ENCODE peak calls at places on chromosomes 11 and 22, in eight cellular contexts. R is right lobe of liver, M is ovary, L is testis, H is suprapubic skin, N is body of pancreas, X is breast epithelium, U is transverse colon. V is an unnamed sample. For H3K36me3, the result is how much of the 10 kb centered on the place peaks cover.

GRCh38 chr11:124481365-124482323 is 36.1 kb upstream of the OR8B8 start:
- DNase-seq in R (no peak), M (no peak), L (peak), H (no peak), N (no peak), X (peak), U (no peak), V (no peak)

GRCh38 chr22:17612057-17612456 is 16.5 kb downstream of the ATP6V1E1 start:
- DNase-seq in R (no peak), M (no peak), L (no peak), H (no peak), N (no peak), X (no peak), U (no peak), V (no peak)

GRCh38 chr11:5536482-5536881 is 11.9 kb downstream of the OR52H1 start:
- DNase-seq in R (no peak), M (no peak), L (no peak), H (no peak), N (no peak), X (no peak), U (no peak), V (no peak)

GRCh38 chr11:80155412-80156017 is 714.7 kb upstream of the TENM4 start:
- DNase-seq in R (no peak), M (no peak), L (no peak), H (no peak), N (no peak), X (no peak), U (no peak), V (no peak)

GRCh38 chr22:31488988-31489617 is 539 bp downstream of the EIF4ENIF1 start:
- DNase-seq in R (peak), M (peak), L (peak), H (peak), N (peak), X (no peak), U (peak), V (no peak)

GRCh38 chr11:70713436-70713835 is 315.1 kb downstream of the CTTN start:
- DNase-seq in R (no peak), M (no peak), L (no peak), H (no peak), N (no peak), X (no peak), U (no peak), V (no peak)

GRCh38 chr22:24905909-24906308 is 40.6 kb downstream of the LHFPL7 start:
- DNase-seq in R (no peak), M (no peak), L (no peak), H (no peak), N (no peak), X (no peak), U (no peak), V (no peak)

GRCh38 chr11:6737872-6738466 is 33.8 kb downstream of the OR2AG2 start:
- DNase-seq in R (no peak), M (no peak), L (peak), H (no peak), N (peak), X (no peak), U (peak), V (no peak)

GRCh38 chr11:69981119-69981770 is 96.9 kb upstream of the ANO1 start:
- DNase-seq in R (no peak), M (no peak), L (peak), H (no peak), N (no peak), X (no peak), U (no peak), V (no peak)

GRCh38 chr11:77506857-77507256 is 33.0 kb upstream of the PAK1 start:
- DNase-seq in R (no peak), M (no peak), L (no peak), H (no peak), N (no peak), X (no peak), U (peak), V (no peak)

GRCh38 chr11:60118333-60118732 is 29.9 kb downstream of the MS4A2 start:
- DNase-seq in R (no peak), M (no peak), L (no peak), H (no peak), N (no peak), X (no peak), U (no peak), V (no peak)

GRCh38 chr11:106471273-106471672 is 393.8 kb downstream of the AASDHPPT start:
- DNase-seq in R (no peak), M (no peak), L (no peak), H (no peak), N (no peak), X (no peak), U (no peak), V (no peak)

GRCh38 chr11:11810764-11811726 is 30.7 kb upstream of the USP47 start:
- DNase-seq in R (no peak), M (no peak), L (peak), H (no peak), N (no peak), X (no peak), U (no peak), V (no peak)

GRCh38 chr11:26187639-26188038 is 144.3 kb upstream of the ANO3 start:
- DNase-seq in R (no peak), M (no peak), L (no peak), H (no peak), N (no peak), X (no peak), U (no peak), V (no peak)

GRCh38 chr11:128288368-128288767 is 299.0 kb downstream of the ETS1 start:
- DNase-seq in R (no peak), M (no peak), L (no peak), H (no peak), N (no peak), X (no peak), U (no peak), V (no peak)

GRCh38 chr22:20807315-20807752 is 33.4 kb downstream of the SERPIND1 start:
- DNase-seq in R (no peak), M (no peak), L (no peak), H (no peak), N (no peak), X (no peak), U (no peak), V (no peak)

GRCh38 chr22:24025475-24025874 is 14.4 kb downstream of the CABIN1 start:
- DNase-seq in R (no peak), M (no peak), L (no peak), H (peak), N (no peak), X (no peak), U (no peak), V (no peak)

GRCh38 chr11:111189466-111189865 is 56.1 kb upstream of the POU2AF2 start:
- DNase-seq in R (no peak), M (no peak), L (no peak), H (no peak), N (no peak), X (no peak), U (no peak), V (no peak)

GRCh38 chr11:61414547-61414946 is 15.2 kb downstream of the CPSF7 start:
- DNase-seq in R (no peak), M (no peak), L (no peak), H (no peak), N (no peak), X (no peak), U (no peak), V (no peak)
- H3K36me3 ChIP-seq in R (under half), M (under half), L (under half), H (half or more), N (half or more), X (under half), U (under half), V (half or more)

GRCh38 chr11:134676516-134677287 is 264.7 kb upstream of the B3GAT1 start:
- DNase-seq in R (no peak), M (no peak), L (no peak), H (no peak), N (no peak), X (no peak), U (no peak), V (peak)

GRCh38 chr11:134678152-134678551 is 266.1 kb upstream of the B3GAT1 start:
- DNase-seq in R (no peak), M (no peak), L (no peak), H (no peak), N (no peak), X (no peak), U (no peak), V (peak)

GRCh38 chr11:134677338-134677948 is 265.4 kb upstream of the B3GAT1 start:
- DNase-seq in R (no peak), M (no peak), L (no peak), H (no peak), N (no peak), X (no peak), U (no peak), V (peak)

GRCh38 chr11:134679592-134679991 is 267.6 kb upstream of the B3GAT1 start:
- DNase-seq in R (no peak), M (no peak), L (no peak), H (no peak), N (no peak), X (no peak), U (no peak), V (peak)

GRCh38 chr11:134678744-134679143 is 266.7 kb upstream of the B3GAT1 start:
- DNase-seq in R (no peak), M (no peak), L (no peak), H (no peak), N (no peak), X (no peak), U (no peak), V (peak)
- TF ChIP-seq POLR2A in R (no peak), M (no peak), L (no peak), H (no peak), N (no peak), X (no peak), U (no peak), V (no peak)

GRCh38 chr22:33819743-33820142 is 100.5 kb downstream of the LARGE1 start:
- DNase-seq in R (no peak), M (no peak), L (no peak), H (no peak), N (no peak), X (no peak), U (no peak), V (no peak)
- H3K36me3 ChIP-seq in R (under half), M (under half), L (under half), H (under half), N (under half), X (under half), U (under half), V (under half)

GRCh38 chr11:63574856-63575602 is 11.8 kb upstream of the PLAAT2 start:
- DNase-seq in R (peak), M (peak), L (peak), H (no peak), N (no peak), X (peak), U (no peak), V (peak)

GRCh38 chr11:63572026-63572688 is 9.0 kb upstream of the PLAAT2 start:
- DNase-seq in R (no peak), M (no peak), L (peak), H (no peak), N (no peak), X (no peak), U (no peak), V (no peak)

GRCh38 chr11:63569570-63569969 is 6.4 kb upstream of the PLAAT2 start:
- DNase-seq in R (no peak), M (no peak), L (no peak), H (no peak), N (no peak), X (no peak), U (no peak), V (no peak)

DNA sequence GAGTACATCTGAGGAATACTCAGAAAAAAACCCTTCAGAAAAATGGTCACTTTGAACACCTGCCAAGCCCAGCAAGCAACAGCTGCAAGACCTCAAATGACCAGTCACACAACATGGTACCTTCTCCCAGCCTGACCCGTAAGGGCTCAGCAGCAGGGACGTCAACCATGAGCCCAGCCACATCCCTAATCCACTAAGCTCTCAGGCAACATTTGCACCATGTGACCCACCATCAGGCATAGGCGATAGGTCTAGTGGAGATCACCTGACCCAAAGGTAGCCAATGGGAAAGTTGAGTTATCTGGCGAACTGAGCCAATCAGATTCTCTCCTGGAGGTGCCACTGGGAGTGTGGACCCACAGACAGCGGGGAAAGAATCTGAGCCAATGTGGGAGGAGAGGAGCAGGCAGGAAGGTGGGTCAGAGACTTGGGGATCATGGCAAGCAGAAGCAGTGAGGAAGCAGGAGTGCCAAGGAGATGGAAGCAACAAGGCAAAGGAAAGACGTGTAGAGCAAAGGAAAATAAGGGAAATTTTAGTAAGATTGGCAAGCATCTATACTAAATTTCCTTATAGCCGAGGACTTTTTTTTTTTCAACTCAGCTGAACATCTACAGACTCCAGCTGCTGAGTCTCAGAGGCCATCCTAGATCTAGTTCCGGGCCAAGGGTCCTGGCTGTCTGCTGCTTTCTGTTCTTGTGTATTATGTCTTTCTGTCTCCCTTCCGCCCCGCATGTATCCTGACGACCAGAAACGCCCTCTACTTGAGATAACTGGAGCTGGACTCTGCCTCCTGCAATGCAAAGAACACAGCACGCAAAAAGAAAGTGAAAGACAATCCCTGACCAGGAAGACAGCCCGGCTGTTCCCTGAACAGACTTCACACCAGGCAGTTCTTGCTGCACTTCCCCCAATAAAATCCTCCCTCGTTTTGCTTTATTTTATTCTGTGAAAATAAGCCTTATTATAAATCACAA is 11.0 kb upstream of the PLAAT2 start:
- DNase-seq in R (peak), M (peak), L (peak), H (no peak), N (peak), X (no peak), U (peak), V (peak)
- TF ChIP-seq POLR2A in R (no peak), M (no peak), L (no peak), H (no peak), N (no peak), X (no peak), U (peak), V (no peak)

GRCh38 chr22:50522208-50522805 is 3.1 kb downstream of the SCO2 start:
- DNase-seq in R (no peak), M (no peak), L (no peak), H (no peak), N (no peak), X (no peak), U (no peak), V (no peak)

GRCh38 chr22:50519151-50519550 is 6.2 kb downstream of the SCO2 start:
- DNase-seq in R (no peak), M (no peak), L (no peak), H (no peak), N (no peak), X (no peak), U (no peak), V (no peak)

GRCh38 chr22:50521710-50522109 is 3.7 kb downstream of the SCO2 start:
- DNase-seq in R (no peak), M (no peak), L (no peak), H (no peak), N (no peak), X (no peak), U (no peak), V (no peak)

GRCh38 chr22:50522806-50523438 is 2.5 kb downstream of the SCO2 start:
- DNase-seq in R (no peak), M (no peak), L (no peak), H (no peak), N (no peak), X (no peak), U (no peak), V (no peak)

GRCh38 chr22:50520826-50521453 is 4.5 kb downstream of the SCO2 start:
- DNase-seq in R (no peak), M (no peak), L (no peak), H (no peak), N (no peak), X (no peak), U (no peak), V (no peak)
- H3K36me3 ChIP-seq in R (under half), M (under half), L (under half), H (half or more), N (under half), X (under half), U (under half), V (half or more)

GRCh38 chr11:14642873-14643696 is 519 bp upstream of the PDE3B start:
- DNase-seq in R (no peak), M (no peak), L (no peak), H (no peak), N (no peak), X (no peak), U (peak), V (peak)

GRCh38 chr11:14644396-14645246 is 1.0 kb downstream of the PDE3B start:
- DNase-seq in R (peak), M (peak), L (peak), H (no peak), N (peak), X (no peak), U (peak), V (peak)

GRCh38 chr11:14642453-14642852 is 1.2 kb upstream of the PDE3B start:
- DNase-seq in R (no peak), M (no peak), L (no peak), H (no peak), N (no peak), X (no peak), U (no peak), V (no peak)

GRCh38 chr11:14645247-14645912 is 1.8 kb downstream of the PDE3B start:
- DNase-seq in R (no peak), M (no peak), L (no peak), H (no peak), N (no peak), X (no peak), U (no peak), V (no peak)

DNA sequence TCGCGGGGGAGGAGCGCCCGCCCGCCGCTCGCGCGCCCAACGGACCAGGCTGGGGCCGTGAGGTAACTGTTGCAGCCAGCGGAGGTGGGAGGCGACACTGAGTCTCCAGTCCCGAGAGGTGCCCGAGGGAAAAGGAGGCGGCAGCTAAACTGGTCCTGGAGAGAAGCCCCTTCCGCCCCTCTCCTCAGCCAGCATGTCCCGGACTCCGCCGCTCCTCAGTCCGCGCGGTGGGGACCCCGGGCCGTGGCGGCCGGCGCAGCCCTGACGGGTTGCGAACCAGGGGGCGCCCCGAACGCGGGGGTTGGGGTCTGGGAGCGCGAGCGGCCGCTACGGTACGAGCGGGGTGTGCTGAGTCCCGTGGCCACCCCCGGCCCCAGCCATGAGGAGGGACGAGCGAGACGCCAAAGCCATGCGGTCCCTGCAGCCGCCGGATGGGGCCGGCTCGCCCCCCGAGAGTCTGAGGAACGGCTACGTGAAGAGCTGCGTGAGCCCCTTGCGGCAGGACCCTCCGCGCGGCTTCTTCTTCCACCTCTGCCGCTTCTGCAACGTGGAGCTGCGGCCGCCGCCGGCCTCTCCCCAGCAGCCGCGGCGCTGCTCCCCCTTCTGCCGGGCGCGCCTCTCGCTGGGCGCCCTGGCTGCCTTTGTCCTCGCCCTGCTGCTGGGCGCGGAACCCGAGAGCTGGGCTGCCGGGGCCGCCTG is at the start of gene PDE3B:
- DNase-seq in R (peak), M (peak), L (peak), H (peak), N (peak), X (no peak), U (peak), V (peak)
- TF ChIP-seq POLR2A in R (peak), M (no peak), L (no peak), H (no peak), N (peak), X (no peak), U (peak), V (peak)

DNA sequence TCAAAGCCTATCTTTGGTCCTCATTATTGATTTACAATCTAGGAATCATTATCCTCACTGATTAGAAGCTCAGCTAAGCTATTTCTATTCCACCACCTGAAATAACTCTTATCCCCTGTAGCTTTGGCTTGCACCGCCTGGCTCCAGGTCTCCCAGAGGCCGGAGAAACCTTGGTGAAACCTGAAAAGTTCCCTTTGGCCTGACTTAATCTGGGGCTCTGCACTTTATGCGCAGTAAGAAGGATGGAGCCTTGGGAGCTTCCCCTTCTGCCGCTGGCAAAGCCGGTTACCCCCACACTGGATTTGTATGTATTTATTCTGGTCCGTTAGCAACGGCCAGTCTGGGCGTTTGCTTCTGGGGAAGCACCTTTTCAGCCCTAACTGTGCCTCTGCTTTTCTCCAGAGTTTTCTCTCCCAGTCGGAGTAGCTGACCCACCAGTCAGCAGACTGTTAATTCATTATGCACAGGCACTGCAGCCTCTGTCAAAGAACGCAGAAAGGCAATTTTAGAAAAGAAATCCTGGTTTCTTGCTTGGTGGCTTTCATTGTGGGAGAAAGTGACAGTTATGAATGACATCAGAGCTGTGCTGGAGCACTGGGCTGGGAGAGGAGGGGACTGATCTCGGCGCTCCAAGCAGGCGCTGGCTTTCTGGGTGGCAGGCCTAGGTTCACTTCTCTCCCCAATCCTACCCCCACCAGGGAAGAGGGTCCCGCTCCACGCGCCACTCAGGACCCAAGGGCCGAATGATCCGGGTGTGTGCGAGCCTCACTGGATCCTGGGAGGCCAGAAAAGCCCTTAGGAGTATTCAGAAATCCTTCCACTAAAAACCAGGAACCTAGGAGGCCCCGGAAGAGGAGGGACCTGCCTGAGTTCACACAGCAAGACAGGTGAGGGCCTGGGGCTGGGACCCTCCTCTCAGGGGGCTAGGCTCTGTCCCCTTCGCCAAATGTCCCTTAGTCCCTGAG is 70.2 kb downstream of the RTL6 start:
- DNase-seq in R (no peak), M (no peak), L (no peak), H (no peak), N (no peak), X (no peak), U (no peak), V (peak)
- H3K36me3 ChIP-seq in R (under half), M (under half), L (under half), H (under half), N (under half), X (under half), U (under half), V (under half)

GRCh38 chr11:17277024-17277584 is 565 bp downstream of the NUCB2 start:
- DNase-seq in R (no peak), M (no peak), L (no peak), H (peak), N (no peak), X (peak), U (no peak), V (peak)
- TF ChIP-seq POLR2A in R (no peak), M (no peak), L (no peak), H (no peak), N (no peak), X (no peak), U (no peak), V (no peak)

DNA sequence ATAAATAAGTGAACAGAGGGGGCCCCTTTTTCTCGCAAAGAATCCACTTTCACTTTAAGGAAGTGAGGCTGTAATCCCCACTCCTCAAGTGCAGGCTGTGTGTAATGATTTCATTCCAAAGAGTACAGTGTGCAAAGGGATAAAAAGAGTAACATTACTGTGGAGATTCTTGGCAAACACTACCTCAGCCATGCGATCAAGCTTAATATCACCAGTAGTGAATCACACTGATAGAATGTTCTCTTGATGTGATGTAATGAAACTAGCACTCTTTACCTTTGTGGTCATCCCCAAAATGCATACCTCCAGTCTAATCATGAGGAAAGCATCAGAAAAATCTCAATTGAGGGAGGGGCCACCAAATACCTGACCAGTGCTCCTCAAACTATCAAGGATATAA is 246.1 kb upstream of the CHORDC1 start:
- DNase-seq in R (no peak), M (no peak), L (no peak), H (no peak), N (no peak), X (no peak), U (no peak), V (no peak)
- H3K36me3 ChIP-seq in R (under half), M (under half), L (under half), H (under half), N (under half), X (under half), U (under half), V (under half)